ENCODE peak calls at places on chromosomes 7 and 10, in nine cellular contexts. K is colonic mucosa, V is brain microvascular endothelial cell, E is adipocyte, C is PC-3, J is left ventricle myocardium inferior, B is coronary artery, Y is HL-60, X is adrenal gland. Q is an unnamed sample.
A peak's percentile ranks its signal among the peaks of the same experiment; 100 is the strongest.

GRCh38 chr7:75981450-75982305 is 12.7 kb downstream of the TMEM120A start:
- DNase-seq in V (no peak), J (no peak), K (peak; percentile 17), Y (no peak), B (no peak), E (no peak), C (no peak), X (peak; percentile 57), Q (no peak)

GRCh38 chr10:70131560-70131937 is 1.1 kb downstream of the AIFM2 start:
- DNase-seq in B (peak; percentile 72), X (no peak), C (no peak), Y (no peak), E (no peak), V (no peak), K (no peak), J (no peak), Q (no peak)

GRCh38 chr7:43559171-43559938 is 23.6 kb upstream of the STK17A start:
- DNase-seq in X (no peak), K (no peak), V (no peak), J (no peak), E (no peak), B (no peak), C (no peak), Y (no peak), Q (no peak)

GRCh38 chr7:126436213-126436868 is 816.4 kb downstream of the GRM8 start:
- DNase-seq in E (no peak), X (no peak), B (no peak), C (no peak), K (no peak), J (no peak), Y (no peak), V (peak; percentile 64), Q (no peak)

GRCh38 chr7:132656846-132657776 is 80.8 kb upstream of the PLXNA4 start:
- DNase-seq in V (no peak), E (peak; percentile 4), B (no peak), J (no peak), C (peak; percentile 32), Y (no peak), X (no peak), K (no peak), Q (no peak)

GRCh38 chr10:113856563-113856962 is 2.1 kb downstream of the NHLRC2 start:
- DNase-seq in E (peak; percentile 20), J (no peak), V (no peak), C (no peak), Y (no peak), K (no peak), X (no peak), B (no peak), Q (no peak)

GRCh38 chr7:6489612-6490011 is 41.9 kb upstream of the DAGLB start:
- DNase-seq in B (no peak), X (no peak), J (no peak), K (no peak), C (no peak), V (no peak), E (no peak), Y (no peak), Q (no peak)

GRCh38 chr10:69179089-69179742 is 818 bp upstream of the SUPV3L1 start:
- DNase-seq in B (no peak), V (no peak), Y (peak; percentile 77), J (no peak), K (peak; percentile 20), E (no peak), C (no peak), X (no peak), Q (peak; percentile 5)

GRCh38 chr7:32161708-32162107 is 91.5 kb upstream of the PDE1C start:
- DNase-seq in Y (no peak), K (no peak), V (peak; percentile 79), B (no peak), X (no peak), J (no peak), C (peak; percentile 41), E (peak; percentile 68), Q (peak; percentile 75)

GRCh38 chr10:62996925-62997324 is 136.2 kb upstream of the NRBF2 start:
- DNase-seq in B (no peak), V (no peak), E (no peak), X (no peak), C (no peak), J (peak; percentile 15), Y (no peak), K (no peak), Q (no peak)

GRCh38 chr10:124173298-124173900 is 80.0 kb upstream of the CHST15 start:
- DNase-seq in E (no peak), C (no peak), B (peak; percentile 59), V (no peak), Y (no peak), J (no peak), X (no peak), K (peak; percentile 10), Q (no peak)

GRCh38 chr7:41058986-41059741 is 643.7 kb downstream of the INHBA start:
- DNase-seq in C (peak; percentile 62), J (no peak), E (no peak), K (peak; percentile 24), X (no peak), B (no peak), V (no peak), Y (no peak), Q (no peak)

GRCh38 chr7:90958669-90959068 is 305.6 kb upstream of the FZD1 start:
- DNase-seq in K (no peak), Y (no peak), E (peak; percentile 78), V (peak; percentile 40), X (no peak), B (no peak), J (no peak), C (no peak), Q (peak; percentile 74)

GRCh38 chr7:159144756-159145543 is at the start of gene VIPR2:
- DNase-seq in E (no peak), J (peak; percentile 50), Y (no peak), X (no peak), C (no peak), B (peak; percentile 66), V (no peak), K (no peak), Q (no peak)
- H3K4me3 ChIP-seq in E (peak within 1 kb of the TSS; percentile 44), J (peak within 1 kb of the TSS; percentile 85), Y (no peak within 1 kb of the TSS), X (no peak within 1 kb of the TSS), C (no peak within 1 kb of the TSS), B (peak within 1 kb of the TSS; percentile 94), V (no peak within 1 kb of the TSS), K (peak within 1 kb of the TSS; percentile 31), Q (no peak within 1 kb of the TSS)

GRCh38 chr7:124032369-124033092 is at the start of gene TMEM229A:
- DNase-seq in B (no peak), Y (no peak), C (peak; percentile 52), V (peak; percentile 30), X (peak; percentile 37), J (peak; percentile 15), E (peak; percentile 52), K (peak; percentile 32), Q (no peak)
- H3K4me3 ChIP-seq in B (peak within 1 kb of the TSS; percentile 68), Y (no peak within 1 kb of the TSS), C (peak within 1 kb of the TSS; percentile 69), V (peak within 1 kb of the TSS; percentile 47), X (peak within 1 kb of the TSS; percentile 22), J (peak within 1 kb of the TSS; percentile 70), E (peak within 1 kb of the TSS; percentile 59), K (peak within 1 kb of the TSS; percentile 48), Q (no peak within 1 kb of the TSS)

GRCh38 chr10:86968994-86969355 is 693 bp downstream of the ADIRF start:
- DNase-seq in J (peak; percentile 19), C (no peak), B (peak; percentile 74), X (no peak), K (no peak), Y (no peak), E (no peak), V (no peak), Q (no peak)

GRCh38 chr10:86971146-86971991 is 3.1 kb downstream of the ADIRF start:
- DNase-seq in V (peak; percentile 27), E (peak; percentile 95), J (peak; percentile 87), B (peak; percentile 96), C (peak; percentile 87), Y (peak; percentile 77), K (peak; percentile 92), X (peak; percentile 97), Q (peak; percentile 82)

GRCh38 chr10:86970887-86971145 is 2.5 kb downstream of the ADIRF start:
- DNase-seq in E (no peak), B (no peak), V (no peak), J (no peak), C (no peak), K (no peak), X (no peak), Y (no peak), Q (no peak)

GRCh38 chr10:86969421-86970041 is 1.2 kb downstream of the ADIRF start:
- DNase-seq in Y (no peak), K (no peak), J (peak; percentile 20), B (peak; percentile 79), E (peak; percentile 57), V (no peak), X (no peak), C (peak; percentile 65), Q (no peak)

DNA sequence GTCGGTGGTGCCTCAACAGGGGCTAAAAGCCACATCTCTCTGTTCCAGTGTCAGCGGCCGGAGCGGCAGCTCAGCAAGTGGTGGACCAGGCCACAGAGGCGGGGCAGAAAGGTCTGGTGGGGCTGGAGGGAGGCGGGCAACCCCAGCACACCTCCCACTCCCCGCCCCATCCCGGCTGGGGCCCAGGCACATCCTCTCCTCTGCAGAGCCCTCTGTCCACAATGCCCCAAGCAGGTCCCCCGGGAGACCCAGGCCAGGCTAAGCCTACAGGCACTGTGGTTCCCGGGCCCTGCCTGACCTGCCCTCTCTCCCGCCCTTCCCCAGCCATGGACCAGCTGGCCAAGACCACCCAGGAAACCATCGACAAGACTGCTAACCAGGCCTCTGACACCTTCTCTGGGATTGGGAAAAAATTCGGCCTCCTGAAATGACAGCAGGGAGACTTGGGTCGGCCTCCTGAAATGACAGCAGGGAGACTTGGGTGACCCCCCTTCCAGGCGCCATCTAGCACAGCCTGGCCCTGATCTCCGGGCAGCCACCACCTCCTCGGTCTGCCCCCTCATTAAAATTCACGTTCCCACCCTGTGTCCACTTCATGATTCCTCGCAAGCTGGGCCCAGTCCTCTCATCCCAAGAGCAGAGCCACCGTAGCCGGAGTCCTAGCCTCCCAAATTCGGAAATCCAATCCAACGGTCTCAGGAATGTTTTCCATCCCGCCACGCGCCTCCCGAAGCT is 2.0 kb downstream of the ADIRF start:
- DNase-seq in V (no peak), Y (no peak), J (peak; percentile 88), E (peak; percentile 58), X (peak; percentile 87), B (peak; percentile 95), C (peak; percentile 44), K (peak; percentile 66), Q (no peak)
- H3K4me3 ChIP-seq in V (peak overlapping the region; percentile 59), Y (peak overlapping the region; percentile 51), J (peak overlapping the region; percentile 75), E (peak overlapping the region; percentile 81), X (no peak overlapping the region), B (peak overlapping the region; percentile 79), C (peak overlapping the region; percentile 71), K (peak overlapping the region; percentile 39), Q (peak overlapping the region; percentile 70)

DNA sequence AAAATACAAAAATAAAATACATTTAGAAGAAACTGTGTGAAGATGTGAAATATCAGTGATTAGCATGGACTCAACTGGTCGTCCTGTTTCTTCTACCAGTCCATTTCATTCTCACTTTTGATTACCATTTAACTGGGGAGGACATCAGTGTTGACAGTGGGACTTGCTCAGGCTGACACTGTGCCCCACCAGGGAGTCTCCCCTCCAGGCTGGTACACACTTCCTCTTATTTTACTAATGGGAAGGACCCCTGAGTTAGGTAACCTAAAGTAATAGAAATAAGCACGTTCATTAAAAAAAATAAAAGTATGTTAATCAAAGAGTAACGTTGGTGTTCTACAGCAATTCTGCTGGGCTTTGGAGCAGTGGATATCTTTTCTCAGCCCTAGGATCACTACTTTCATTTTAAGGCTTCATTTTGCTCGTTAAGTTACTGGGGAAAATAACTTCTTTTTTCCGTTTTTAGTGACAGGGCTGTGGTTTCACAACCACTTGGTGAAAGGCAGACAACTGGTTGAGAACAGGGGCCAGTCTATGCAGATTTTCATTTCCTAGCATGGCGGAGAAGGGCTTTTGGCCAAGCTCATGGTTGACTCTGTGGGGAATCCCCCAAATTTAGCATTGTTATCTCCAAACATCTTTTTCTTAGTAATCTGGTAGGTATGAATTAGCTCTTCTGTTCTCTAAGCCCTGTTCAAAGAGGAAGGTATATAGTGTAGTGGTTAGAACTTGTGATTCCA is 2.1 kb downstream of the SNX10 start:
- DNase-seq in Y (no peak), C (no peak), B (no peak), E (no peak), J (no peak), V (no peak), X (no peak), K (no peak), Q (no peak)
- H3K4me3 ChIP-seq in Y (peak overlapping the region; percentile 80), C (no peak overlapping the region), B (no peak overlapping the region), E (no peak overlapping the region), J (no peak overlapping the region), V (no peak overlapping the region), X (no peak overlapping the region), K (no peak overlapping the region), Q (no peak overlapping the region)

Q was measured in AG09309.